ENCODE peak calls at places on chromosomes 2 and 18, in eight cellular contexts. V is IMR-90, Q is bronchial epithelial cell, Z is BJ, R is keratinocyte, Y is heart left ventricle, N is fibroblast of villous mesenchyme, C is foreskin fibroblast. I is an unnamed sample.

GRCh38 chr2:11873346-11873745 is 126.9 kb downstream of the LPIN1 start:
- DNase-seq in V (no peak), Q (no peak), Z (no peak), R (no peak), Y (no peak), N (no peak), C (peak; percentile 39), I (no peak)

GRCh38 chr2:43495727-43496126 is 100.1 kb downstream of the THADA start:
- DNase-seq in V (peak; percentile 54), Q (peak; percentile 84), Z (no peak), R (no peak), Y (no peak), N (peak; percentile 58), C (no peak), I (peak; percentile 73)

GRCh38 chr2:216426166-216426777 is 14.0 kb downstream of the SMARCAL1 start:
- DNase-seq in V (no peak), Q (no peak), Z (peak; percentile 75), R (no peak), Y (no peak), N (peak; percentile 90), C (peak; percentile 44), I (peak; percentile 8)

GRCh38 chr2:143954208-143954607 is 565.7 kb downstream of the ZEB2 start:
- DNase-seq in V (peak; percentile 48), Q (no peak), Z (no peak), R (no peak), Y (no peak), N (no peak), C (peak; percentile 38), I (peak; percentile 35)

GRCh38 chr2:202718614-202719013 is 83.8 kb downstream of the FAM117B start:
- DNase-seq in V (peak; percentile 72), Q (peak; percentile 66), Z (no peak), R (no peak), Y (no peak), N (peak; percentile 68), C (peak; percentile 24), I (peak; percentile 28)

GRCh38 chr2:45890094-45890646 is 238.7 kb downstream of the PRKCE start:
- DNase-seq in V (no peak), Q (no peak), Z (no peak), R (no peak), Y (no peak), N (no peak), C (no peak), I (no peak)

GRCh38 chr2:66344087-66344663 is 90.8 kb upstream of the MEIS1 start:
- DNase-seq in V (no peak), Q (peak; percentile 15), Z (no peak), R (no peak), Y (no peak), N (no peak), C (no peak), I (no peak)

GRCh38 chr2:190682168-190682567 is 33.3 kb downstream of the NAB1 start:
- DNase-seq in V (peak; percentile 52), Q (peak; percentile 30), Z (no peak), R (no peak), Y (no peak), N (peak; percentile 28), C (peak; percentile 59), I (peak; percentile 38)

GRCh38 chr2:10377747-10378085 is 70.4 kb downstream of the ODC1 start:
- DNase-seq in V (no peak), Q (no peak), Z (no peak), R (no peak), Y (no peak), N (no peak), C (no peak), I (no peak)

GRCh38 chr2:71749671-71750101 is 296.3 kb downstream of the DYSF start:
- DNase-seq in V (peak; percentile 3), Q (peak; percentile 30), Z (no peak), R (no peak), Y (no peak), N (peak; percentile 31), C (no peak), I (no peak)

GRCh38 chr2:171762879-171763573 is 75.8 kb downstream of the DYNC1I2 start:
- DNase-seq in V (peak; percentile 49), Q (peak; percentile 24), Z (no peak), R (no peak), Y (no peak), N (peak; percentile 14), C (peak; percentile 17), I (peak; percentile 27)

GRCh38 chr2:11896386-11896785 is 150.0 kb downstream of the LPIN1 start:
- DNase-seq in V (no peak), Q (no peak), Z (no peak), R (no peak), Y (no peak), N (peak; percentile 43), C (peak; percentile 14), I (no peak)

GRCh38 chr2:105779394-105779793 is 34.7 kb downstream of the NCK2 start:
- DNase-seq in V (no peak), Q (no peak), Z (no peak), R (no peak), Y (no peak), N (no peak), C (no peak), I (no peak)

GRCh38 chr2:105776560-105776928 is 31.8 kb downstream of the NCK2 start:
- DNase-seq in V (no peak), Q (no peak), Z (no peak), R (no peak), Y (no peak), N (no peak), C (no peak), I (no peak)

GRCh38 chr2:105777071-105777482 is 32.4 kb downstream of the NCK2 start:
- DNase-seq in V (no peak), Q (no peak), Z (no peak), R (no peak), Y (no peak), N (no peak), C (no peak), I (no peak)

GRCh38 chr2:105777506-105778343 is 33.0 kb downstream of the NCK2 start:
- DNase-seq in V (no peak), Q (no peak), Z (no peak), R (no peak), Y (no peak), N (no peak), C (no peak), I (no peak)

DNA sequence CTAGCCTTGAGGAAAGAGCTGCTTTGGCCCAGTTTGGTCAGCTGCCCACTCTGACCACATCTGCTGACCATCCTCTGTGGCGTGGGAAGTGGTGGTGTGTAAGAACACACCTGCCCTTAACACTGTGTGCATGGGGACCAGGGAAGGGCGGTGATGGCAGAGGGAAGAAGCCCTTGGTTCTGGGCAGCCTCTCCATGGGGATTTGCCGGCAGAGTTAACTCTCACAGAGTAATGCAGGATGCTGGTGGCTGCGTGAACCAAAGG is 33.6 kb downstream of the NCK2 start:
- DNase-seq in V (no peak), Q (no peak), Z (no peak), R (no peak), Y (no peak), N (no peak), C (no peak), I (no peak)
- H3K4me3 ChIP-seq in V (no peak overlapping the region), Q (no peak overlapping the region), Z (no peak overlapping the region), R (no peak overlapping the region), Y (no peak overlapping the region), N (no peak overlapping the region), C (no peak overlapping the region), I (no peak overlapping the region)

DNA sequence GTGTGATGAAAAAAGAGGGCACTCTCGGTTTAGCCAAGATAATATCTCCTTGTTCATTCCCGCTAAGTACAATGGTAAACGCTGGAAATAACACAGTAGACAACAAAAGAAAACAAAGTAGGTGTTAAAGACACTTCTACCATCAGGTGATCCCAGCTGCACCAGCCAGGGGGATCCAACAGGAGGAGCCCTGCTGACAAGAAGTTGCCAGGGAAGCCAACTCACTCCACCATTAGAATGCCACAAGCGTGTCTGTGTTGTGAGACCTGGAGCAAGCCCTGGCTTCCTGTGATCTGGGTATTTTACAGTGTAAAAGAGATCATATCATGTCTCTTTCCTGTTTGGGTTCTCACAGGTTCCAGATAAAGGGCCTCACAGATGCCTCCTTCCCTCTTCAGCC is 117.0 kb downstream of the GRB14 start:
- DNase-seq in V (no peak), Q (peak; percentile 33), Z (no peak), R (no peak), Y (no peak), N (no peak), C (no peak), I (no peak)
- TF ChIP-seq CTCF in V (no peak), Q (peak; percentile 76), Z (peak; percentile 18), R (peak; percentile 82), Y (no peak), N (no peak), C (peak; percentile 8), I (no peak)

DNA sequence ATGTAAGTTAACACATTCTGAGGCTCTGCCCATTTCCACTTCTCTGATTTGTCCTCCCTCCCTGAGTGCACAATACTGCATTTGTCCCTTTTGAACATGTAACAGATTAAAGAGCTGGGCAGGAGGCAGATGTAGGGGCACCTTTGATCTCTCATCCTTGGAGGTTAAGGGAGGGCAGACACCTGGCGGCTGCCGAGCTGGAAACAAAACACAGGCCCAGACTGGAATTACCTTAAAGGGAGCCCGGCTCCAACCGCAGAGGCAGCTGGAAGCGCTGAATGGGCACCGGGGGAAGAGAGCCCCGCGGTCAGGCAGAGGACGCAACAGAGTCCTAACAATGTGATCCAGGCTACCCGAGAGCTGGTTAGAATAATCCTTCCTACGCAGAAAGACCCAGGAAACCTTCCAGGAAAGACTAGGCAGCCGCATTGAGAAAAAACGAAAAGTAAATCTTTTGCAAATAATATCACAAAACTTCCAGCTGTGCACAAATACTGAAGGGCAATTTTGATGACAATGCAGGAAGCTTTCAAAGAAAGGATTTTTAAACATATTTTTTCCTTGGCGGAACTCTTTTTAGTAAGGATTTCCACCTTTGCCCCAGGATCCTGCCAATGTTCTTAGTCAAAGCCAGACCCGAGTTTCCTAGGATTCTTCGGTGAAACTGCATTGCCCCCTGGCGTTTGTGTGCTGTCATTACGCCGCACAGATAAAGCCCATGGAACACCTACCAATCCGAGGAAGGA is 216.0 kb downstream of the TGIF1 start:
- DNase-seq in V (peak; percentile 91), Q (peak; percentile 77), Z (peak; percentile 33), R (peak; percentile 71), Y (peak; percentile 86), N (peak; percentile 93), C (peak; percentile 81), I (peak; percentile 95)
- H3K4me3 ChIP-seq in V (no peak overlapping the region), Q (no peak overlapping the region), Z (no peak overlapping the region), R (no peak overlapping the region), Y (peak overlapping the region; percentile 43), N (peak overlapping the region; percentile 4), C (no peak overlapping the region), I (no peak overlapping the region)

DNA sequence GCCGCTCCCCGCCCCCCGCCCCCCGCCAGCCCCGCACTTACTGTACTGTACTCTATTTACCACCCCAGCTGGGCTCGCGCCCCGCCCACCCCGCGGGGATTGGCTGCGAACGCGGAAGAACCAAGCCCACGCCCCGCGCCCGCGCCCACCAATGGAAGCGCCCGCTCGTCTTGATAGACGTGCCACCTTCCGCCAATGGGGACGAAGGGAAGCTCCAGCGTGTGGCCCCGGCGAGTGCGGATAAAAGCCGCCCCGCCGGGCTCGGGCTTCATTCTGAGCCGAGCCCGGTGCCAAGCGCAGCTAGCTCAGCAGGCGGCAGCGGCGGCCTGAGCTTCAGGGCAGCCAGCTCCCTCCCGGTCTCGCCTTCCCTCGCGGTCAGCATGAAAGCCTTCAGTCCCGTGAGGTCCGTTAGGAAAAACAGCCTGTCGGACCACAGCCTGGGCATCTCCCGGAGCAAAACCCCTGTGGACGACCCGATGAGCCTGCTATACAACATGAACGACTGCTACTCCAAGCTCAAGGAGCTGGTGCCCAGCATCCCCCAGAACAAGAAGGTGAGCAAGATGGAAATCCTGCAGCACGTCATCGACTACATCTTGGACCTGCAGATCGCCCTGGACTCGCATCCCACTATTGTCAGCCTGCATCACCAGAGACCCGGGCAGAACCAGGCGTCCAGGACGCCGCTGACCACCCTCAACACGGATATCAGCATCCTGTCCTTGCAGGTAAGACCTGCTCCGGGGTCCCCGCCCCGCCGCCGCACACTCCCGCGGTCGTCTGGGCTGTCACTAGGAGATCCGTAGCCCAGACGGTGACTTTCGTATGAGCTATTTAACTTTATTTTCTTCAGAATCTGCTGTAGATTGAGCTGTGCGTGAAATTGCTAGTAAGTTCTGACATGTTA is at the start of gene ID2:
- DNase-seq in V (peak; percentile 98), Q (peak; percentile 85), Z (peak; percentile 91), R (peak; percentile 69), Y (peak; percentile 100), N (peak; percentile 98), C (peak; percentile 98), I (peak; percentile 99)
- TF ChIP-seq CTCF in V (peak; percentile 5), Q (peak; percentile 7), Z (peak; percentile 29), R (peak; percentile 9), Y (no peak), N (no peak), C (peak; percentile 12), I (peak; percentile 2)

I was measured in fibroblast of pulmonary artery.